ENCODE peak calls at places on chromosome 4, in five cellular contexts. One of them, this sample, is unnamed.
A peak's percentile ranks its signal among the peaks of the same experiment; 100 is the strongest.

GRCh38 chr4:93168053-93168452 is 660.5 kb upstream of the ATOH1 start:
- DNase-seq in ovary: no peak
- DNase-seq in left lung: no peak
- DNase-seq in colonic mucosa: no peak
- DNase-seq in hepatocyte: no peak
- DNase-seq in this sample: no peak

GRCh38 chr4:35925806-35926205 is 318.5 kb downstream of the ARAP2 start:
- DNase-seq in left lung: no peak
- DNase-seq in hepatocyte: no peak
- DNase-seq in colonic mucosa: no peak
- DNase-seq in ovary: no peak
- DNase-seq in this sample: no peak

GRCh38 chr4:2823301-2823670 is 20.4 kb upstream of the ADD1 start:
- DNase-seq in ovary: peak; percentile 17
- DNase-seq in colonic mucosa: no peak
- DNase-seq in hepatocyte: no peak
- DNase-seq in left lung: no peak
- DNase-seq in this sample: no peak

GRCh38 chr4:183746305-183747229 is 87.5 kb downstream of the TRAPPC11 start:
- DNase-seq in colonic mucosa: no peak
- DNase-seq in ovary: no peak
- DNase-seq in hepatocyte: no peak
- DNase-seq in left lung: no peak
- DNase-seq in this sample: no peak

GRCh38 chr4:90943311-90943710 is 816.1 kb downstream of the CCSER1 start:
- DNase-seq in ovary: no peak
- DNase-seq in colonic mucosa: no peak
- DNase-seq in left lung: no peak
- DNase-seq in hepatocyte: no peak
- DNase-seq in this sample: no peak

GRCh38 chr4:60216752-60217151 is 983.4 kb upstream of the ADGRL3 start:
- DNase-seq in colonic mucosa: no peak
- DNase-seq in left lung: no peak
- DNase-seq in hepatocyte: peak; percentile 18
- DNase-seq in ovary: no peak
- DNase-seq in this sample: no peak

GRCh38 chr4:122990891-122991290 is 68.5 kb upstream of the NUDT6 start:
- DNase-seq in ovary: no peak
- DNase-seq in colonic mucosa: no peak
- DNase-seq in left lung: no peak
- DNase-seq in hepatocyte: no peak
- DNase-seq in this sample: no peak

GRCh38 chr4:2186133-2186864 is 55.6 kb downstream of the HAUS3 start:
- DNase-seq in colonic mucosa: no peak
- DNase-seq in ovary: no peak
- DNase-seq in hepatocyte: peak; percentile 66
- DNase-seq in left lung: no peak
- DNase-seq in this sample: peak; percentile 65

GRCh38 chr4:80335554-80336358 is at the start of gene CFAP299:
- DNase-seq in left lung: peak; percentile 84
- DNase-seq in hepatocyte: peak; percentile 91
- DNase-seq in ovary: peak; percentile 86
- DNase-seq in colonic mucosa: peak; percentile 92
- DNase-seq in this sample: peak; percentile 93

GRCh38 chr4:2931765-2932560 is 31.2 kb downstream of the NOP14 start:
- DNase-seq in left lung: peak; percentile 85
- DNase-seq in hepatocyte: no peak
- DNase-seq in ovary: no peak
- DNase-seq in colonic mucosa: peak; percentile 50
- DNase-seq in this sample: peak; percentile 68

GRCh38 chr4:151992301-151992700 is 231.5 kb upstream of the GATB start:
- DNase-seq in left lung: no peak
- DNase-seq in hepatocyte: no peak
- DNase-seq in colonic mucosa: no peak
- DNase-seq in ovary: no peak
- DNase-seq in this sample: no peak

GRCh38 chr4:98583265-98583664 is 75.1 kb downstream of the TSPAN5 start:
- DNase-seq in colonic mucosa: no peak
- DNase-seq in left lung: no peak
- DNase-seq in ovary: no peak
- DNase-seq in hepatocyte: no peak
- DNase-seq in this sample: no peak

GRCh38 chr4:1579834-1580686 is 104.1 kb downstream of the FAM53A start:
- DNase-seq in ovary: peak; percentile 97
- DNase-seq in colonic mucosa: peak; percentile 88
- DNase-seq in left lung: peak; percentile 95
- DNase-seq in hepatocyte: peak; percentile 92
- DNase-seq in this sample: peak; percentile 78

GRCh38 chr4:1211371-1211770 is 37.6 kb downstream of the CTBP1 start:
- DNase-seq in hepatocyte: no peak
- DNase-seq in ovary: no peak
- DNase-seq in colonic mucosa: no peak
- DNase-seq in left lung: peak; percentile 4
- DNase-seq in this sample: peak; percentile 5

GRCh38 chr4:74189331-74190043 is 31.6 kb downstream of the MTHFD2L start:
- DNase-seq in left lung: no peak
- DNase-seq in colonic mucosa: no peak
- DNase-seq in ovary: no peak
- DNase-seq in hepatocyte: peak; percentile 78
- DNase-seq in this sample: no peak

GRCh38 chr4:40675166-40675565 is 45.5 kb upstream of the RBM47 start:
- DNase-seq in colonic mucosa: no peak
- DNase-seq in left lung: no peak
- DNase-seq in ovary: no peak
- DNase-seq in hepatocyte: no peak
- DNase-seq in this sample: no peak

DNA sequence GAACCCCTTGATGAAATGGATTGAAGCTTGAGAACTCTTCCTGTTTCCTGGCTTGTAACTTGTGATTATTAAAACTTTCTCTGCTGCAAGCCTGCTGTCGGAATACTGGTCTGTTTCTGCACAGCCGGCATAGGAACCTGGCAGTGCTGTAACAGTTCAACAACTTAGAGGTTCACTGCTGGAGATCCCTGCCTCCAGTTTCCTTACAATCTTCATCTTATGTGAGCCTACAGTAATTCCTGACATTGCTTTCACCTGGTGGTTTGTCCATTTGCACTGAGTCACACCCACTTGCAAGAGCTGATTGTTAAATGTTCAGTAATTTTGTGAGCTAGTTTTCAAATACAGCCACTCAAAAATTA is 1.3 kb upstream of the SEPSECS start:
- DNase-seq in colonic mucosa: no peak
- DNase-seq in left lung: no peak
- DNase-seq in ovary: no peak
- DNase-seq in hepatocyte: peak; percentile 30
- DNase-seq in this sample: no peak
- H3K4me3 ChIP-seq in colonic mucosa: peak overlapping the region; percentile 86
- H3K4me3 ChIP-seq in left lung: peak overlapping the region; percentile 81
- H3K4me3 ChIP-seq in ovary: peak overlapping the region; percentile 87
- H3K4me3 ChIP-seq in hepatocyte: peak overlapping the region; percentile 36
- H3K4me3 ChIP-seq in this sample: no peak overlapping the region

DNA sequence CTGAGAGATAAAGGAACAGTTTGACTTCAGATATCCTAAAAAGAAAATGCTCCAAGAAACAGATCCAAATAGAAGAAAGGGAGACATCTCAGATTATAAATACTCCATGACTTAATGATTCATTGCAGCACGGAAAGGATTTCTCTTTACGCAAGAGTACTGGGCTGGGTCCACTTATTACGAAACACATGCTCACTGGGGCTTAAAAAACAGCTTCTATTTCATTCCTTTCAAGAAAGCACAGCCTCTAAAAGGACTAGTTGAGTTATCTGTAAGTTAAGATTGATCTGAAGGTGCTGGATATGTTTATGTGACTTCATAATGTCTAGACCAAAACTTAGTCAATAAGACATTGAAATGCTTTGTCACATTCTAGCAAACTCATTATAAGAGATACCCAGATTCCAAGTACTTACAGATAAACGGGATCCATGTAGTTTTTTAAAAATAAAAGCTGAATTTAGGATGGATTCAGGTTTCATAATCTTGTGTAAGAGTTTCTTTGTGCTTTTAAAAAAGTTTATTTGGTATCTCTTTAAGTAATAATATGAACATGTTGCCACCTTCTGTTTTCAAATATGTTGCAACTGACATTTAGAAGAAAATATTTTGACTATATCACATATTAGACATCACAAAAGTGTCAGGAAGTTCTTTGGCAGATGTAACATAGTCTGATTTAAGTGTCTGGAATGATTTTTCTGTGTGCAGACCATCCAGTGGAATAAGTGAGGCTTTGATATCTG is 109.5 kb upstream of the MYOZ2 start:
- DNase-seq in hepatocyte: peak; percentile 70
- DNase-seq in colonic mucosa: no peak
- DNase-seq in ovary: peak; percentile 59
- DNase-seq in left lung: no peak
- DNase-seq in this sample: no peak
- H3K27ac ChIP-seq in hepatocyte: peak overlapping the region; percentile 91
- H3K27ac ChIP-seq in colonic mucosa: peak overlapping the region; percentile 72
- H3K27ac ChIP-seq in ovary: peak overlapping the region; percentile 79
- H3K27ac ChIP-seq in left lung: peak overlapping the region; percentile 90
- H3K27ac ChIP-seq in this sample: no peak overlapping the region

GRCh38 chr4:162959056-162959455 is 207.6 kb downstream of the NAF1 start:
- DNase-seq in colonic mucosa: no peak
- DNase-seq in left lung: no peak
- DNase-seq in ovary: no peak
- DNase-seq in hepatocyte: peak; percentile 34
- DNase-seq in this sample: no peak
- TF ChIP-seq CTCF in colonic mucosa: no peak
- TF ChIP-seq CTCF in left lung: no peak
- TF ChIP-seq CTCF in ovary: no peak
- TF ChIP-seq CTCF in hepatocyte: peak; percentile 29
- TF ChIP-seq CTCF in this sample: no peak

GRCh38 chr4:25903905-25904747 is 9.9 kb upstream of the SMIM20 start:
- DNase-seq in colonic mucosa: no peak
- DNase-seq in hepatocyte: no peak
- DNase-seq in left lung: no peak
- DNase-seq in ovary: no peak
- DNase-seq in this sample: no peak

GRCh38 chr4:25896782-25897539 is 17.1 kb upstream of the SMIM20 start:
- DNase-seq in left lung: peak; percentile 51
- DNase-seq in hepatocyte: no peak
- DNase-seq in ovary: no peak
- DNase-seq in colonic mucosa: no peak
- DNase-seq in this sample: peak; percentile 32

GRCh38 chr4:25900901-25901500 is 13.0 kb upstream of the SMIM20 start:
- DNase-seq in ovary: no peak
- DNase-seq in hepatocyte: no peak
- DNase-seq in colonic mucosa: no peak
- DNase-seq in left lung: no peak
- DNase-seq in this sample: no peak

GRCh38 chr4:25904748-25905082 is 9.3 kb upstream of the SMIM20 start:
- DNase-seq in colonic mucosa: no peak
- DNase-seq in hepatocyte: no peak
- DNase-seq in ovary: no peak
- DNase-seq in left lung: no peak
- DNase-seq in this sample: no peak

DNA sequence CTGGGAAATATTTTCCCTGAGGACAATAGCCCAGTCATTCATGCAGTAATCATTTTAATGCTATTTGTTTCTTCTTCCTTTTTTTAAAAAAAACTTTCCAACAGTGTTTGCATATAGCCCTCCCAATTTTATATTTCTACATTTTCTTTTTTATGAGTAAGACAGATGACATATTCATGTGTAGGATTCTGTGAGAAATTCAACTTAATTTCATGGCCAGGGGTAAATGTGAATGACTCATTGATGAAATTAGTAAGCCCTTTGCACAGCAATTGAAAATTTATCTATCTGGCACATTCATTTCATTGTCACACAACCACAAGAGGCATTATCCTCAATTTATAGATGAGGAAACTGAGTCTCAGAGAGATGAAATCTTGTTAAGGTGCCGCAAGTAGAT is 13.7 kb upstream of the SMIM20 start:
- DNase-seq in ovary: no peak
- DNase-seq in hepatocyte: no peak
- DNase-seq in colonic mucosa: no peak
- DNase-seq in left lung: no peak
- DNase-seq in this sample: no peak
- H3K4me3 ChIP-seq in ovary: no peak overlapping the region
- H3K4me3 ChIP-seq in hepatocyte: no peak overlapping the region
- H3K4me3 ChIP-seq in colonic mucosa: no peak overlapping the region
- H3K4me3 ChIP-seq in left lung: no peak overlapping the region
- H3K4me3 ChIP-seq in this sample: no peak overlapping the region

GRCh38 chr4:140742838-140743193 is 13.4 kb downstream of the TBC1D9 start:
- DNase-seq in ovary: no peak
- DNase-seq in left lung: no peak
- DNase-seq in colonic mucosa: no peak
- DNase-seq in hepatocyte: no peak
- DNase-seq in this sample: no peak

GRCh38 chr4:140738111-140738510 is 18.1 kb downstream of the TBC1D9 start:
- DNase-seq in hepatocyte: no peak
- DNase-seq in colonic mucosa: no peak
- DNase-seq in ovary: no peak
- DNase-seq in left lung: no peak
- DNase-seq in this sample: no peak

GRCh38 chr4:140739971-140740370 is 16.2 kb downstream of the TBC1D9 start:
- DNase-seq in left lung: no peak
- DNase-seq in hepatocyte: no peak
- DNase-seq in colonic mucosa: no peak
- DNase-seq in ovary: no peak
- DNase-seq in this sample: no peak

GRCh38 chr4:140740906-140741670 is 15.1 kb downstream of the TBC1D9 start:
- DNase-seq in hepatocyte: no peak
- DNase-seq in ovary: no peak
- DNase-seq in left lung: no peak
- DNase-seq in colonic mucosa: no peak
- DNase-seq in this sample: no peak

GRCh38 chr4:140740422-140740821 is 15.8 kb downstream of the TBC1D9 start:
- DNase-seq in colonic mucosa: no peak
- DNase-seq in hepatocyte: no peak
- DNase-seq in left lung: no peak
- DNase-seq in ovary: no peak
- DNase-seq in this sample: no peak
- H3K27ac ChIP-seq in colonic mucosa: no peak overlapping the region
- H3K27ac ChIP-seq in hepatocyte: peak overlapping the region; percentile 5
- H3K27ac ChIP-seq in left lung: no peak overlapping the region
- H3K27ac ChIP-seq in ovary: no peak overlapping the region
- H3K27ac ChIP-seq in this sample: no peak overlapping the region

GRCh38 chr4:187380181-187380581 is 615.4 kb upstream of the ZFP42 start:
- DNase-seq in left lung: no peak
- DNase-seq in hepatocyte: peak; percentile 16
- DNase-seq in colonic mucosa: peak; percentile 29
- DNase-seq in ovary: no peak
- DNase-seq in this sample: peak; percentile 54
- TF ChIP-seq CTCF in left lung: no peak
- TF ChIP-seq CTCF in hepatocyte: no peak
- TF ChIP-seq CTCF in colonic mucosa: peak; percentile 32
- TF ChIP-seq CTCF in ovary: no peak
- TF ChIP-seq CTCF in this sample: peak; percentile 45

This sample was measured in body of pancreas.